ENCODE peak calls at places on chromosomes 4 and X, in ten cellular contexts. K is stimulated activated CD4-positive, alpha-beta T cell treated with anti-CD3 and anti-CD28 coated beads, Interleukin-2, amount 100 ng/mL, for 24 hours; D is lower leg skin; O is OCI-LY7; M is cardiac muscle cell; U is activated T-cell treated with anti-CD3 and anti-CD28 coated beads for 24 hours; I is A673; F is GM18507; L is activated CD4-positive, alpha-beta memory T cell treated with anti-CD3 and anti-CD28 coated beads, Interleukin-2, amount 10 ng/mL, durations not matched to agents 7 days and 5 days; E is activated CD8-positive, alpha-beta memory T cell treated with anti-CD3 and anti-CD28 coated beads for 48 hours. A is an unnamed sample.
A peak's percentile ranks its signal among the peaks of the same experiment; 100 is the strongest.

GRCh38 chrX:130296743-130297142 is 28.0 kb upstream of the ZNF280C start:
- DNase-seq in U (no peak), L (no peak), K (no peak), F (no peak), I (peak; percentile 56), M (peak; percentile 6), O (no peak), E (no peak), D (no peak), A (no peak)

GRCh38 chrX:154040307-154040756 is 20.6 kb upstream of the IRAK1 start:
- DNase-seq in M (peak; percentile 84), I (no peak), L (no peak), F (no peak), U (no peak), O (no peak), E (no peak), K (no peak), D (no peak), A (peak; percentile 79)

GRCh38 chr4:152164561-152164960 is 371.3 kb downstream of the FBXW7 start:
- DNase-seq in O (no peak), L (no peak), I (no peak), D (no peak), E (no peak), F (no peak), M (no peak), U (no peak), K (no peak), A (no peak)

GRCh38 chrX:6729581-6729980 is 194.7 kb upstream of the VCX3A start:
- DNase-seq in D (no peak), U (no peak), E (no peak), I (no peak), K (no peak), F (no peak), O (no peak), M (no peak), L (no peak), A (no peak)

GRCh38 chr4:105236202-105236916 is 89.7 kb downstream of the TET2 start:
- DNase-seq in U (no peak), I (no peak), E (no peak), O (no peak), K (no peak), M (no peak), F (no peak), D (no peak), L (no peak), A (no peak)

GRCh38 chr4:138400528-138400927 is 158.4 kb upstream of the SLC7A11 start:
- DNase-seq in O (no peak), I (no peak), F (no peak), E (no peak), D (no peak), L (no peak), U (no peak), K (no peak), M (no peak), A (no peak)

GRCh38 chr4:128854433-128854832 is 44.9 kb downstream of the JADE1 start:
- DNase-seq in K (no peak), D (no peak), U (no peak), F (no peak), I (no peak), E (no peak), L (peak; percentile 39), M (peak; percentile 49), O (no peak), A (no peak)

GRCh38 chr4:88006956-88007303 is 505 bp upstream of the PKD2 start:
- DNase-seq in L (no peak), F (no peak), I (peak; percentile 1), O (no peak), E (no peak), K (no peak), U (no peak), M (no peak), D (no peak), A (no peak)

GRCh38 chr4:1794809-1795303 is 1.8 kb downstream of the FGFR3 start:
- DNase-seq in O (no peak), K (no peak), F (no peak), E (no peak), D (no peak), U (no peak), M (no peak), I (no peak), L (no peak), A (no peak)

GRCh38 chr4:16642897-16643296 is 255.5 kb downstream of the LDB2 start:
- DNase-seq in L (no peak), K (no peak), E (no peak), O (no peak), U (no peak), F (no peak), M (peak; percentile 16), I (peak; percentile 53), D (no peak), A (peak; percentile 55)

GRCh38 chr4:24582235-24582863 is 2.0 kb downstream of the DHX15 start:
- DNase-seq in M (peak; percentile 10), K (no peak), D (no peak), E (no peak), O (no peak), I (peak; percentile 1), F (no peak), L (no peak), U (no peak), A (peak; percentile 16)

GRCh38 chr4:177266492-177266891 is 43.2 kb upstream of the NEIL3 start:
- DNase-seq in E (no peak), O (no peak), U (no peak), D (no peak), M (no peak), L (no peak), K (no peak), F (no peak), I (no peak), A (no peak)

GRCh38 chrX:110210417-110211139 is 107.3 kb downstream of the AMMECR1 start:
- DNase-seq in I (no peak), E (no peak), U (no peak), D (no peak), M (peak; percentile 57), F (no peak), O (no peak), K (no peak), L (no peak), A (peak; percentile 77)

GRCh38 chr4:8274772-8275241 is 5.3 kb downstream of the HTRA3 start:
- DNase-seq in E (no peak), D (peak; percentile 97), I (peak; percentile 97), F (no peak), L (no peak), K (no peak), U (no peak), O (no peak), M (peak; percentile 92), A (no peak)

GRCh38 chr4:87100093-87100634 is 120.3 kb downstream of the KLHL8 start:
- DNase-seq in L (no peak), K (no peak), O (no peak), D (no peak), F (no peak), E (no peak), U (no peak), I (no peak), M (no peak), A (no peak)

GRCh38 chr4:86015412-86016350 is 344.2 kb downstream of the MAPK10 start:
- DNase-seq in L (no peak), E (no peak), O (no peak), U (no peak), M (no peak), I (no peak), D (no peak), F (no peak), K (no peak), A (no peak)

GRCh38 chr4:4496604-4497372 is 45.1 kb downstream of the STX18 start:
- DNase-seq in U (no peak), K (no peak), I (no peak), L (no peak), O (no peak), M (peak; percentile 40), D (no peak), E (no peak), F (no peak), A (no peak)

GRCh38 chr4:140071806-140072205 is 82.2 kb downstream of the MAML3 start:
- DNase-seq in L (peak; percentile 80), E (no peak), K (peak; percentile 72), I (no peak), M (peak; percentile 98), D (no peak), O (no peak), F (peak; percentile 25), U (peak; percentile 50), A (peak; percentile 75)

GRCh38 chr4:95465010-95465409 is 83.8 kb downstream of the UNC5C start:
- DNase-seq in U (no peak), D (no peak), O (no peak), I (no peak), K (no peak), L (no peak), F (no peak), M (no peak), E (no peak), A (no peak)

GRCh38 chrX:147912093-147912801 is 528 bp downstream of the FMR1 start:
- DNase-seq in I (peak; percentile 45), E (peak; percentile 5), M (peak; percentile 42), K (peak; percentile 32), F (no peak), O (peak; percentile 68), U (peak; percentile 11), L (peak; percentile 30), D (peak; percentile 85), A (peak; percentile 41)

GRCh38 chr4:173370130-173370476 is 651 bp upstream of the SAP30 start:
- DNase-seq in F (no peak), E (no peak), K (peak; percentile 66), M (no peak), O (peak; percentile 77), D (peak; percentile 94), U (no peak), L (peak; percentile 72), I (no peak), A (no peak)

GRCh38 chrX:5681159-5681558 is 547.5 kb downstream of the NLGN4X start:
- DNase-seq in K (no peak), L (no peak), E (no peak), M (no peak), D (no peak), U (no peak), O (peak; percentile 11), I (peak; percentile 70), F (no peak), A (peak; percentile 41)

GRCh38 chrX:915427-916234 is 285.0 kb downstream of the SHOX start:
- DNase-seq in E (no peak), F (no peak), D (no peak), L (peak; percentile 38), I (no peak), U (no peak), O (no peak), K (no peak), M (no peak), A (no peak)

GRCh38 chr4:4284827-4285618 is 4.9 kb downstream of the LYAR start:
- DNase-seq in L (no peak), D (no peak), M (peak; percentile 21), E (no peak), U (no peak), F (no peak), O (no peak), K (no peak), I (no peak), A (no peak)

GRCh38 chr4:168737441-168738176 is 240.8 kb downstream of the PALLD start:
- DNase-seq in I (no peak), U (no peak), M (no peak), D (no peak), E (no peak), K (no peak), O (no peak), F (no peak), L (no peak), A (no peak)

GRCh38 chr4:23060776-23061175 is 368.0 kb downstream of the GBA3 start:
- DNase-seq in I (no peak), M (no peak), F (no peak), O (no peak), U (no peak), D (no peak), L (no peak), E (no peak), K (no peak), A (no peak)

GRCh38 chr4:87038837-87039715 is 104.3 kb downstream of the AFF1 start:
- DNase-seq in D (peak; percentile 88), F (no peak), L (no peak), O (no peak), U (no peak), M (peak; percentile 78), I (peak; percentile 45), K (no peak), E (no peak), A (peak; percentile 57)

GRCh38 chrX:69524765-69525164 is 20.6 kb downstream of the NALF2 start:
- DNase-seq in O (no peak), K (no peak), D (peak; percentile 59), U (no peak), F (no peak), I (no peak), E (no peak), M (no peak), L (no peak), A (no peak)

A was measured in SK-MEL-5.